ENCODE peak calls at places on chromosome 3, in eight cellular contexts. E is DMS153, R is Calu3, J is SW 1271, K is neural crest cell, O is adrenal gland, S is NCI-H1417, Z is GM13976. X is an unnamed sample.

GRCh38 chr3:48597408-48597800 is 2.3 kb upstream of the COL7A1 start:
- DNase-seq in O (no peak), Z (no peak), R (no peak), K (no peak), E (no peak), S (no peak), J (no peak), X (no peak)

GRCh38 chr3:66582721-66583141 is 81.9 kb upstream of the LRIG1 start:
- DNase-seq in R (no peak), O (no peak), K (no peak), J (no peak), E (no peak), S (no peak), Z (peak), X (no peak)

GRCh38 chr3:49745986-49746385 is 22.2 kb upstream of the GMPPB start:
- DNase-seq in K (no peak), S (peak), R (no peak), O (no peak), E (no peak), J (no peak), Z (no peak), X (peak)

GRCh38 chr3:80998022-80998421 is 763.4 kb downstream of the GBE1 start:
- DNase-seq in S (no peak), Z (no peak), E (no peak), R (no peak), O (no peak), J (no peak), K (no peak), X (no peak)

GRCh38 chr3:30721314-30721634 is 114.9 kb downstream of the TGFBR2 start:
- DNase-seq in K (no peak), O (no peak), R (no peak), E (no peak), Z (no peak), J (no peak), S (no peak), X (no peak)

GRCh38 chr3:42503957-42504333 is 1.5 kb downstream of the VIPR1 start:
- DNase-seq in S (no peak), K (no peak), E (no peak), J (no peak), R (no peak), O (peak), Z (no peak), X (no peak)

GRCh38 chr3:32758375-32758753 is 59.4 kb upstream of the TRIM71 start:
- DNase-seq in E (no peak), J (no peak), Z (no peak), O (no peak), S (no peak), K (no peak), R (no peak), X (no peak)

GRCh38 chr3:190941694-190942280 is 79.3 kb upstream of the GMNC start:
- DNase-seq in K (no peak), O (no peak), E (no peak), R (no peak), S (peak), J (no peak), Z (no peak), X (no peak)

GRCh38 chr3:4570840-4571621 is 77.9 kb downstream of the ITPR1 start:
- DNase-seq in K (no peak), E (no peak), Z (no peak), J (no peak), S (no peak), O (no peak), R (no peak), X (no peak)

GRCh38 chr3:139906441-139906840 is 28.5 kb upstream of the CLSTN2 start:
- DNase-seq in E (no peak), S (no peak), J (peak), O (no peak), K (no peak), Z (no peak), R (no peak), X (peak)

GRCh38 chr3:132407025-132407424 is 10.3 kb upstream of the DNAJC13 start:
- DNase-seq in R (no peak), O (no peak), J (no peak), K (no peak), Z (no peak), S (no peak), E (no peak), X (no peak)

GRCh38 chr3:15071699-15072098 is 6.6 kb upstream of the MRPS25 start:
- DNase-seq in S (no peak), O (no peak), R (no peak), K (no peak), E (no peak), J (no peak), Z (no peak), X (no peak)